ENCODE peak calls at places on chromosomes 13 and 19, in ten cellular contexts. One of them, this sample, is unnamed.

GRCh38 chr13:81493144-81493543 is 1152.2 kb upstream of the SPRY2 start:
- DNase-seq in fibroblast of the aortic adventitia: no peak
- DNase-seq in effector memory CD4-positive, alpha-beta T cell: no peak
- DNase-seq in neuronal stem cell: no peak
- DNase-seq in lower leg skin: no peak
- DNase-seq in psoas muscle: no peak
- DNase-seq in IMR-90: no peak
- DNase-seq in prostate gland: no peak
- DNase-seq in hepatocyte: peak
- DNase-seq in fibroblast of pulmonary artery: no peak
- DNase-seq in this sample: no peak

GRCh38 chr19:39814595-39814994 is 19.4 kb downstream of the DYRK1B start:
- DNase-seq in fibroblast of the aortic adventitia: no peak
- DNase-seq in effector memory CD4-positive, alpha-beta T cell: no peak
- DNase-seq in neuronal stem cell: no peak
- DNase-seq in lower leg skin: no peak
- DNase-seq in psoas muscle: no peak
- DNase-seq in IMR-90: no peak
- DNase-seq in prostate gland: no peak
- DNase-seq in hepatocyte: no peak
- DNase-seq in fibroblast of pulmonary artery: no peak
- DNase-seq in this sample: no peak

GRCh38 chr13:45796421-45796960 is 55.1 kb downstream of the SIAH3 start:
- DNase-seq in fibroblast of the aortic adventitia: no peak
- DNase-seq in effector memory CD4-positive, alpha-beta T cell: no peak
- DNase-seq in neuronal stem cell: no peak
- DNase-seq in lower leg skin: no peak
- DNase-seq in psoas muscle: no peak
- DNase-seq in IMR-90: no peak
- DNase-seq in prostate gland: no peak
- DNase-seq in hepatocyte: no peak
- DNase-seq in fibroblast of pulmonary artery: no peak
- DNase-seq in this sample: no peak

GRCh38 chr13:33411312-33411711 is 125.8 kb upstream of the STARD13 start:
- DNase-seq in fibroblast of the aortic adventitia: no peak
- DNase-seq in effector memory CD4-positive, alpha-beta T cell: no peak
- DNase-seq in neuronal stem cell: no peak
- DNase-seq in lower leg skin: no peak
- DNase-seq in psoas muscle: no peak
- DNase-seq in IMR-90: no peak
- DNase-seq in prostate gland: no peak
- DNase-seq in hepatocyte: no peak
- DNase-seq in fibroblast of pulmonary artery: no peak
- DNase-seq in this sample: no peak

GRCh38 chr19:31073485-31074221 is 275.6 kb downstream of the TSHZ3 start:
- DNase-seq in fibroblast of the aortic adventitia: no peak
- DNase-seq in effector memory CD4-positive, alpha-beta T cell: no peak
- DNase-seq in neuronal stem cell: no peak
- DNase-seq in lower leg skin: no peak
- DNase-seq in psoas muscle: no peak
- DNase-seq in IMR-90: no peak
- DNase-seq in prostate gland: no peak
- DNase-seq in hepatocyte: no peak
- DNase-seq in fibroblast of pulmonary artery: no peak
- DNase-seq in this sample: no peak

GRCh38 chr19:7188682-7189629 is 105.3 kb downstream of the INSR start:
- DNase-seq in fibroblast of the aortic adventitia: no peak
- DNase-seq in effector memory CD4-positive, alpha-beta T cell: no peak
- DNase-seq in neuronal stem cell: no peak
- DNase-seq in lower leg skin: no peak
- DNase-seq in psoas muscle: no peak
- DNase-seq in IMR-90: no peak
- DNase-seq in prostate gland: no peak
- DNase-seq in hepatocyte: no peak
- DNase-seq in fibroblast of pulmonary artery: peak
- DNase-seq in this sample: no peak

GRCh38 chr13:30763786-30764440 is 28.6 kb downstream of the ALOX5AP start:
- DNase-seq in fibroblast of the aortic adventitia: peak
- DNase-seq in effector memory CD4-positive, alpha-beta T cell: no peak
- DNase-seq in neuronal stem cell: no peak
- DNase-seq in lower leg skin: no peak
- DNase-seq in psoas muscle: no peak
- DNase-seq in IMR-90: peak
- DNase-seq in prostate gland: no peak
- DNase-seq in hepatocyte: no peak
- DNase-seq in fibroblast of pulmonary artery: peak
- DNase-seq in this sample: peak

GRCh38 chr19:45554481-45554880 is 30.1 kb downstream of the OPA3 start:
- DNase-seq in fibroblast of the aortic adventitia: no peak
- DNase-seq in effector memory CD4-positive, alpha-beta T cell: no peak
- DNase-seq in neuronal stem cell: no peak
- DNase-seq in lower leg skin: no peak
- DNase-seq in psoas muscle: no peak
- DNase-seq in IMR-90: no peak
- DNase-seq in prostate gland: no peak
- DNase-seq in hepatocyte: no peak
- DNase-seq in fibroblast of pulmonary artery: no peak
- DNase-seq in this sample: no peak

GRCh38 chr19:49987159-49987698 is 26.3 kb upstream of the SIGLEC11 start:
- DNase-seq in fibroblast of the aortic adventitia: peak
- DNase-seq in effector memory CD4-positive, alpha-beta T cell: peak
- DNase-seq in neuronal stem cell: peak
- DNase-seq in lower leg skin: peak
- DNase-seq in psoas muscle: peak
- DNase-seq in IMR-90: peak
- DNase-seq in prostate gland: peak
- DNase-seq in hepatocyte: peak
- DNase-seq in fibroblast of pulmonary artery: peak
- DNase-seq in this sample: peak

GRCh38 chr19:41302624-41303351 is 7.2 kb upstream of the CCDC97 start:
- DNase-seq in fibroblast of the aortic adventitia: no peak
- DNase-seq in effector memory CD4-positive, alpha-beta T cell: peak
- DNase-seq in neuronal stem cell: no peak
- DNase-seq in lower leg skin: no peak
- DNase-seq in psoas muscle: no peak
- DNase-seq in IMR-90: no peak
- DNase-seq in prostate gland: no peak
- DNase-seq in hepatocyte: no peak
- DNase-seq in fibroblast of pulmonary artery: no peak
- DNase-seq in this sample: no peak

GRCh38 chr19:20912973-20913372 is 10.1 kb upstream of the ZNF85 start:
- DNase-seq in fibroblast of the aortic adventitia: no peak
- DNase-seq in effector memory CD4-positive, alpha-beta T cell: no peak
- DNase-seq in neuronal stem cell: no peak
- DNase-seq in lower leg skin: no peak
- DNase-seq in psoas muscle: no peak
- DNase-seq in IMR-90: no peak
- DNase-seq in prostate gland: no peak
- DNase-seq in hepatocyte: no peak
- DNase-seq in fibroblast of pulmonary artery: no peak
- DNase-seq in this sample: no peak

GRCh38 chr19:35037716-35038622 is 3.6 kb upstream of the HPN start:
- DNase-seq in fibroblast of the aortic adventitia: peak
- DNase-seq in effector memory CD4-positive, alpha-beta T cell: no peak
- DNase-seq in neuronal stem cell: no peak
- DNase-seq in lower leg skin: no peak
- DNase-seq in psoas muscle: peak
- DNase-seq in IMR-90: no peak
- DNase-seq in prostate gland: no peak
- DNase-seq in hepatocyte: no peak
- DNase-seq in fibroblast of pulmonary artery: peak
- DNase-seq in this sample: no peak

GRCh38 chr13:19607523-19608078 is 25.9 kb upstream of the MPHOSPH8 start:
- DNase-seq in fibroblast of the aortic adventitia: no peak
- DNase-seq in effector memory CD4-positive, alpha-beta T cell: no peak
- DNase-seq in neuronal stem cell: no peak
- DNase-seq in lower leg skin: no peak
- DNase-seq in psoas muscle: no peak
- DNase-seq in IMR-90: no peak
- DNase-seq in prostate gland: no peak
- DNase-seq in hepatocyte: no peak
- DNase-seq in fibroblast of pulmonary artery: no peak
- DNase-seq in this sample: no peak

DNA sequence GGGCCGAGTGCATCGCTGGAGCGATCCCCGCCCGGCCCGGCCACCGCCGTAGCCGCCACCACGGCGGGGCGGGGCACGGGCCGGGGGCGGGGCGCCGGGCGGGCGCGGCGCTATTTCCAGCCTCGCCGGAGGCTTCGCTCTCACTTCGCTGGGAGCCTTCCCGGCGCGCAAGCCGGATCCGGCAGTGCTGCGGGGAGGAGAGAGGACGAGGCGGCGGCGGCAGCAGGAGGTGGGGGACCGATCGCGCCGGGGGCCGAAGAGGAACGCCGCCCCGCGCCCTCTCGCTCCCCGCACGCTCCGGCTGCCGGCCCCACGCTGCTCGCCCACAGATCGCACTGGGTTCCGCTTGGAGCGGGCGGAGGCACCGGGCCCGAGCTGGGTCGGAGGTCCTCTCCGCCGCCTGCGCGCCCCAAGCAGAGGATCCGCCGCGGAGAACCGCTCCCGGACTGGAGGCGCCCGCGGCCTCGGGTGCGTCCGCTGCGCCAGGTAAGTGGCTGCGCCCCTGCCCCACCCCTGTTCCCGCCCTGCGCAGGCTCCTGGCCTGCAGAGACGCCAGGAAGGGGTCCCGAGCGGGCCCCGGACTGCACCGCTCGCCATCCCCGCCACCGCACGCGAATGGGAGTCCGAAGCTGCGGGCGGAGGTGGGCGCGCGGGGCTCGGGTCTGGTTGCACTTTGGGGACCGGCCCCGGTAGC is at the start of gene CHST8:
- DNase-seq in fibroblast of the aortic adventitia: peak
- DNase-seq in effector memory CD4-positive, alpha-beta T cell: no peak
- DNase-seq in neuronal stem cell: peak
- DNase-seq in lower leg skin: no peak
- DNase-seq in psoas muscle: peak
- DNase-seq in IMR-90: no peak
- DNase-seq in prostate gland: peak
- DNase-seq in hepatocyte: peak
- DNase-seq in fibroblast of pulmonary artery: peak
- DNase-seq in this sample: peak
- H3K4me3 ChIP-seq in fibroblast of the aortic adventitia: peak
- H3K4me3 ChIP-seq in effector memory CD4-positive, alpha-beta T cell: no peak
- H3K4me3 ChIP-seq in neuronal stem cell: peak
- H3K4me3 ChIP-seq in lower leg skin: peak
- H3K4me3 ChIP-seq in psoas muscle: peak
- H3K4me3 ChIP-seq in IMR-90: peak
- H3K4me3 ChIP-seq in prostate gland: peak
- H3K4me3 ChIP-seq in hepatocyte: peak
- H3K4me3 ChIP-seq in fibroblast of pulmonary artery: no peak
- H3K4me3 ChIP-seq in this sample: no peak

DNA sequence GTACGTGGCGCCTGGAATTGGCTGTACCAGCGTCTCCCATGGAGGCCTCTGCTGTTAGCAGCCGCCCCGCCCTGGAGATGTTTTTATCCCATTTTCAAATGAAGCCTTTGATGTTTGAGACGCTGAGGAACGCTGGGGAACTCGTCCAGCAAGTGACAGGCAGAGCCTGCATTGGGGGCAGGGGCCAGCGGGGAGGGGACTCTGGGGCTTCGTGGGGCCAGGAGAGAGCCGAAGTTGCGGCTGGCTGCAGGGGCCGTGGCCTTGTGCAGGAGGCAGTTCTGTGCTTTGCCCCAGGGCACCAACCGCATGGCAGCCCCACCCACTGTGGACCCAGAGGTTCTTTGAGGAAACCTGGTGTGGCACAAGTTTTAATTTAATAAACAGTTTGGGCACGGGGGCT is 13.5 kb downstream of the SPPL2B start:
- DNase-seq in fibroblast of the aortic adventitia: no peak
- DNase-seq in effector memory CD4-positive, alpha-beta T cell: no peak
- DNase-seq in neuronal stem cell: no peak
- DNase-seq in lower leg skin: no peak
- DNase-seq in psoas muscle: no peak
- DNase-seq in IMR-90: no peak
- DNase-seq in prostate gland: no peak
- DNase-seq in hepatocyte: no peak
- DNase-seq in fibroblast of pulmonary artery: no peak
- DNase-seq in this sample: no peak
- H3K4me3 ChIP-seq in fibroblast of the aortic adventitia: no peak
- H3K4me3 ChIP-seq in effector memory CD4-positive, alpha-beta T cell: no peak
- H3K4me3 ChIP-seq in neuronal stem cell: no peak
- H3K4me3 ChIP-seq in lower leg skin: no peak
- H3K4me3 ChIP-seq in psoas muscle: no peak
- H3K4me3 ChIP-seq in IMR-90: no peak
- H3K4me3 ChIP-seq in prostate gland: no peak
- H3K4me3 ChIP-seq in hepatocyte: no peak
- H3K4me3 ChIP-seq in fibroblast of pulmonary artery: no peak
- H3K4me3 ChIP-seq in this sample: no peak

GRCh38 chr19:55041244-55041626 is 3.2 kb upstream of the GP6 start:
- DNase-seq in fibroblast of the aortic adventitia: no peak
- DNase-seq in effector memory CD4-positive, alpha-beta T cell: no peak
- DNase-seq in neuronal stem cell: no peak
- DNase-seq in lower leg skin: no peak
- DNase-seq in psoas muscle: no peak
- DNase-seq in IMR-90: no peak
- DNase-seq in prostate gland: no peak
- DNase-seq in hepatocyte: no peak
- DNase-seq in fibroblast of pulmonary artery: no peak
- DNase-seq in this sample: no peak
- H3K4me3 ChIP-seq in fibroblast of the aortic adventitia: no peak
- H3K4me3 ChIP-seq in effector memory CD4-positive, alpha-beta T cell: peak
- H3K4me3 ChIP-seq in neuronal stem cell: no peak
- H3K4me3 ChIP-seq in lower leg skin: no peak
- H3K4me3 ChIP-seq in psoas muscle: no peak
- H3K4me3 ChIP-seq in IMR-90: no peak
- H3K4me3 ChIP-seq in prostate gland: no peak
- H3K4me3 ChIP-seq in hepatocyte: no peak
- H3K4me3 ChIP-seq in fibroblast of pulmonary artery: no peak
- H3K4me3 ChIP-seq in this sample: no peak

GRCh38 chr19:29255006-29255405 is 42.1 kb upstream of the UQCRFS1 start:
- DNase-seq in fibroblast of the aortic adventitia: no peak
- DNase-seq in effector memory CD4-positive, alpha-beta T cell: no peak
- DNase-seq in neuronal stem cell: no peak
- DNase-seq in lower leg skin: no peak
- DNase-seq in psoas muscle: no peak
- DNase-seq in IMR-90: no peak
- DNase-seq in prostate gland: no peak
- DNase-seq in hepatocyte: no peak
- DNase-seq in fibroblast of pulmonary artery: no peak
- DNase-seq in this sample: no peak
- H3K4me3 ChIP-seq in fibroblast of the aortic adventitia: no peak
- H3K4me3 ChIP-seq in effector memory CD4-positive, alpha-beta T cell: no peak
- H3K4me3 ChIP-seq in neuronal stem cell: no peak
- H3K4me3 ChIP-seq in lower leg skin: no peak
- H3K4me3 ChIP-seq in psoas muscle: no peak
- H3K4me3 ChIP-seq in IMR-90: no peak
- H3K4me3 ChIP-seq in prostate gland: no peak
- H3K4me3 ChIP-seq in hepatocyte: no peak
- H3K4me3 ChIP-seq in fibroblast of pulmonary artery: no peak
- H3K4me3 ChIP-seq in this sample: no peak

This sample was measured in fibroblast of lung.